ENCODE peak calls at places on chromosomes 1 and 21, in eight cellular contexts. One of them, this sample, is unnamed.

GRCh38 chr1:243623831-243624230 is 226.2 kb downstream of the AKT3 start:
- DNase-seq in ecto neural progenitor cell: no peak
- DNase-seq in GM13976: no peak
- DNase-seq in Daoy: no peak
- DNase-seq in SW 1271: no peak
- DNase-seq in CMK: no peak
- DNase-seq in hepatocyte: no peak
- DNase-seq in stimulated activated naive B cell treated with anti-CD40 and anti-IgM and Interleukin-4, amounts not matched to agents 10 μg/mL and 1 μg/mL and 100 μg/mL, for 72 hours: no peak
- DNase-seq in this sample: peak; percentile 84

GRCh38 chr1:19368050-19368449 is 55.9 kb downstream of the SLC66A1 start:
- DNase-seq in ecto neural progenitor cell: no peak
- DNase-seq in hepatocyte: no peak
- DNase-seq in SW 1271: no peak
- DNase-seq in Daoy: no peak
- DNase-seq in GM13976: no peak
- DNase-seq in stimulated activated naive B cell treated with anti-CD40 and anti-IgM and Interleukin-4, amounts not matched to agents 10 μg/mL and 1 μg/mL and 100 μg/mL, for 72 hours: no peak
- DNase-seq in CMK: no peak
- DNase-seq in this sample: no peak

GRCh38 chr21:37863842-37864241 is 52.4 kb downstream of the KCNJ6 start:
- DNase-seq in Daoy: peak; percentile 40
- DNase-seq in ecto neural progenitor cell: peak; percentile 1
- DNase-seq in hepatocyte: peak; percentile 43
- DNase-seq in stimulated activated naive B cell treated with anti-CD40 and anti-IgM and Interleukin-4, amounts not matched to agents 10 μg/mL and 1 μg/mL and 100 μg/mL, for 72 hours: no peak
- DNase-seq in CMK: no peak
- DNase-seq in GM13976: no peak
- DNase-seq in SW 1271: no peak
- DNase-seq in this sample: peak; percentile 97

GRCh38 chr1:178714453-178714852 is 10.6 kb upstream of the RALGPS2 start:
- DNase-seq in GM13976: no peak
- DNase-seq in Daoy: no peak
- DNase-seq in CMK: no peak
- DNase-seq in SW 1271: no peak
- DNase-seq in hepatocyte: no peak
- DNase-seq in ecto neural progenitor cell: no peak
- DNase-seq in stimulated activated naive B cell treated with anti-CD40 and anti-IgM and Interleukin-4, amounts not matched to agents 10 μg/mL and 1 μg/mL and 100 μg/mL, for 72 hours: no peak
- DNase-seq in this sample: no peak

GRCh38 chr21:41555053-41555452 is 47.1 kb upstream of the TMPRSS2 start:
- DNase-seq in GM13976: no peak
- DNase-seq in hepatocyte: no peak
- DNase-seq in CMK: no peak
- DNase-seq in ecto neural progenitor cell: no peak
- DNase-seq in SW 1271: no peak
- DNase-seq in Daoy: no peak
- DNase-seq in stimulated activated naive B cell treated with anti-CD40 and anti-IgM and Interleukin-4, amounts not matched to agents 10 μg/mL and 1 μg/mL and 100 μg/mL, for 72 hours: no peak
- DNase-seq in this sample: no peak

GRCh38 chr1:85582687-85583354 is 2.3 kb downstream of the CCN1 start:
- DNase-seq in hepatocyte: no peak
- DNase-seq in CMK: no peak
- DNase-seq in Daoy: peak; percentile 72
- DNase-seq in ecto neural progenitor cell: no peak
- DNase-seq in stimulated activated naive B cell treated with anti-CD40 and anti-IgM and Interleukin-4, amounts not matched to agents 10 μg/mL and 1 μg/mL and 100 μg/mL, for 72 hours: no peak
- DNase-seq in SW 1271: peak; percentile 39
- DNase-seq in GM13976: no peak
- DNase-seq in this sample: peak; percentile 70

GRCh38 chr1:207658904-207659485 is 14.1 kb downstream of the CR1L start:
- DNase-seq in hepatocyte: no peak
- DNase-seq in CMK: no peak
- DNase-seq in stimulated activated naive B cell treated with anti-CD40 and anti-IgM and Interleukin-4, amounts not matched to agents 10 μg/mL and 1 μg/mL and 100 μg/mL, for 72 hours: no peak
- DNase-seq in ecto neural progenitor cell: no peak
- DNase-seq in SW 1271: no peak
- DNase-seq in GM13976: no peak
- DNase-seq in Daoy: no peak
- DNase-seq in this sample: no peak

GRCh38 chr1:115647000-115647399 is 5.2 kb downstream of the VANGL1 start:
- DNase-seq in stimulated activated naive B cell treated with anti-CD40 and anti-IgM and Interleukin-4, amounts not matched to agents 10 μg/mL and 1 μg/mL and 100 μg/mL, for 72 hours: no peak
- DNase-seq in SW 1271: no peak
- DNase-seq in CMK: peak; percentile 60
- DNase-seq in GM13976: no peak
- DNase-seq in ecto neural progenitor cell: no peak
- DNase-seq in hepatocyte: no peak
- DNase-seq in Daoy: no peak
- DNase-seq in this sample: peak; percentile 81

GRCh38 chr1:51247499-51247898 is 11.4 kb downstream of the RNF11 start:
- DNase-seq in GM13976: no peak
- DNase-seq in hepatocyte: no peak
- DNase-seq in ecto neural progenitor cell: no peak
- DNase-seq in SW 1271: no peak
- DNase-seq in stimulated activated naive B cell treated with anti-CD40 and anti-IgM and Interleukin-4, amounts not matched to agents 10 μg/mL and 1 μg/mL and 100 μg/mL, for 72 hours: no peak
- DNase-seq in Daoy: no peak
- DNase-seq in CMK: no peak
- DNase-seq in this sample: no peak

GRCh38 chr1:42756956-42757891 is 9.6 kb downstream of the P3H1 start:
- DNase-seq in ecto neural progenitor cell: peak; percentile 52
- DNase-seq in GM13976: peak; percentile 73
- DNase-seq in Daoy: peak; percentile 51
- DNase-seq in stimulated activated naive B cell treated with anti-CD40 and anti-IgM and Interleukin-4, amounts not matched to agents 10 μg/mL and 1 μg/mL and 100 μg/mL, for 72 hours: no peak
- DNase-seq in hepatocyte: peak; percentile 76
- DNase-seq in CMK: peak; percentile 66
- DNase-seq in SW 1271: no peak
- DNase-seq in this sample: peak; percentile 60

GRCh38 chr1:196178083-196178635 is 430.1 kb downstream of the KCNT2 start:
- DNase-seq in GM13976: no peak
- DNase-seq in SW 1271: no peak
- DNase-seq in Daoy: no peak
- DNase-seq in hepatocyte: no peak
- DNase-seq in CMK: no peak
- DNase-seq in ecto neural progenitor cell: no peak
- DNase-seq in stimulated activated naive B cell treated with anti-CD40 and anti-IgM and Interleukin-4, amounts not matched to agents 10 μg/mL and 1 μg/mL and 100 μg/mL, for 72 hours: no peak
- DNase-seq in this sample: peak; percentile 44

GRCh38 chr21:46063227-46063626 is 34.7 kb upstream of the COL6A2 start:
- DNase-seq in GM13976: no peak
- DNase-seq in ecto neural progenitor cell: no peak
- DNase-seq in SW 1271: no peak
- DNase-seq in Daoy: no peak
- DNase-seq in CMK: no peak
- DNase-seq in stimulated activated naive B cell treated with anti-CD40 and anti-IgM and Interleukin-4, amounts not matched to agents 10 μg/mL and 1 μg/mL and 100 μg/mL, for 72 hours: no peak
- DNase-seq in hepatocyte: no peak
- DNase-seq in this sample: no peak

GRCh38 chr1:86061660-86062059 is 94.9 kb downstream of the COL24A1 start:
- DNase-seq in hepatocyte: no peak
- DNase-seq in GM13976: no peak
- DNase-seq in Daoy: no peak
- DNase-seq in SW 1271: no peak
- DNase-seq in stimulated activated naive B cell treated with anti-CD40 and anti-IgM and Interleukin-4, amounts not matched to agents 10 μg/mL and 1 μg/mL and 100 μg/mL, for 72 hours: no peak
- DNase-seq in CMK: no peak
- DNase-seq in ecto neural progenitor cell: no peak
- DNase-seq in this sample: no peak

GRCh38 chr1:171884475-171884874 is 43.2 kb downstream of the DNM3 start:
- DNase-seq in GM13976: no peak
- DNase-seq in SW 1271: no peak
- DNase-seq in CMK: no peak
- DNase-seq in ecto neural progenitor cell: no peak
- DNase-seq in hepatocyte: no peak
- DNase-seq in Daoy: no peak
- DNase-seq in stimulated activated naive B cell treated with anti-CD40 and anti-IgM and Interleukin-4, amounts not matched to agents 10 μg/mL and 1 μg/mL and 100 μg/mL, for 72 hours: no peak
- DNase-seq in this sample: peak; percentile 14

GRCh38 chr1:196660912-196661311 is 9.1 kb downstream of the CFH start:
- DNase-seq in hepatocyte: peak; percentile 49
- DNase-seq in Daoy: no peak
- DNase-seq in stimulated activated naive B cell treated with anti-CD40 and anti-IgM and Interleukin-4, amounts not matched to agents 10 μg/mL and 1 μg/mL and 100 μg/mL, for 72 hours: no peak
- DNase-seq in ecto neural progenitor cell: no peak
- DNase-seq in CMK: no peak
- DNase-seq in GM13976: peak; percentile 29
- DNase-seq in SW 1271: no peak
- DNase-seq in this sample: no peak

GRCh38 chr1:40317394-40318074 is 448 bp upstream of the COL9A2 start:
- DNase-seq in hepatocyte: no peak
- DNase-seq in Daoy: no peak
- DNase-seq in CMK: no peak
- DNase-seq in GM13976: peak; percentile 32
- DNase-seq in ecto neural progenitor cell: no peak
- DNase-seq in SW 1271: no peak
- DNase-seq in stimulated activated naive B cell treated with anti-CD40 and anti-IgM and Interleukin-4, amounts not matched to agents 10 μg/mL and 1 μg/mL and 100 μg/mL, for 72 hours: no peak
- DNase-seq in this sample: no peak

GRCh38 chr1:24990796-24991195 is 60.7 kb upstream of the RUNX3 start:
- DNase-seq in hepatocyte: no peak
- DNase-seq in Daoy: no peak
- DNase-seq in CMK: no peak
- DNase-seq in SW 1271: no peak
- DNase-seq in GM13976: no peak
- DNase-seq in ecto neural progenitor cell: no peak
- DNase-seq in stimulated activated naive B cell treated with anti-CD40 and anti-IgM and Interleukin-4, amounts not matched to agents 10 μg/mL and 1 μg/mL and 100 μg/mL, for 72 hours: no peak
- DNase-seq in this sample: no peak

GRCh38 chr1:31957701-31958674 is 19.8 kb upstream of the PTP4A2 start:
- DNase-seq in Daoy: peak; percentile 42
- DNase-seq in stimulated activated naive B cell treated with anti-CD40 and anti-IgM and Interleukin-4, amounts not matched to agents 10 μg/mL and 1 μg/mL and 100 μg/mL, for 72 hours: peak; percentile 63
- DNase-seq in SW 1271: no peak
- DNase-seq in hepatocyte: no peak
- DNase-seq in ecto neural progenitor cell: no peak
- DNase-seq in CMK: peak; percentile 98
- DNase-seq in GM13976: no peak
- DNase-seq in this sample: no peak

GRCh38 chr1:166020229-166020628 is 146.6 kb downstream of the FAM78B start:
- DNase-seq in stimulated activated naive B cell treated with anti-CD40 and anti-IgM and Interleukin-4, amounts not matched to agents 10 μg/mL and 1 μg/mL and 100 μg/mL, for 72 hours: no peak
- DNase-seq in ecto neural progenitor cell: no peak
- DNase-seq in GM13976: no peak
- DNase-seq in CMK: no peak
- DNase-seq in SW 1271: no peak
- DNase-seq in hepatocyte: no peak
- DNase-seq in Daoy: no peak
- DNase-seq in this sample: no peak

GRCh38 chr1:220680085-220680687 is 10.0 kb upstream of the C1orf115 start:
- DNase-seq in SW 1271: no peak
- DNase-seq in stimulated activated naive B cell treated with anti-CD40 and anti-IgM and Interleukin-4, amounts not matched to agents 10 μg/mL and 1 μg/mL and 100 μg/mL, for 72 hours: no peak
- DNase-seq in Daoy: peak; percentile 34
- DNase-seq in ecto neural progenitor cell: no peak
- DNase-seq in GM13976: peak; percentile 63
- DNase-seq in CMK: peak; percentile 20
- DNase-seq in hepatocyte: peak; percentile 61
- DNase-seq in this sample: peak; percentile 21

GRCh38 chr1:3111616-3112021 is 42.6 kb downstream of the PRDM16 start:
- DNase-seq in stimulated activated naive B cell treated with anti-CD40 and anti-IgM and Interleukin-4, amounts not matched to agents 10 μg/mL and 1 μg/mL and 100 μg/mL, for 72 hours: no peak
- DNase-seq in ecto neural progenitor cell: no peak
- DNase-seq in SW 1271: no peak
- DNase-seq in hepatocyte: no peak
- DNase-seq in Daoy: no peak
- DNase-seq in GM13976: no peak
- DNase-seq in CMK: no peak
- DNase-seq in this sample: no peak

GRCh38 chr1:193545171-193545570 is 358.8 kb upstream of the B3GALT2 start:
- DNase-seq in stimulated activated naive B cell treated with anti-CD40 and anti-IgM and Interleukin-4, amounts not matched to agents 10 μg/mL and 1 μg/mL and 100 μg/mL, for 72 hours: no peak
- DNase-seq in ecto neural progenitor cell: no peak
- DNase-seq in Daoy: no peak
- DNase-seq in CMK: no peak
- DNase-seq in hepatocyte: no peak
- DNase-seq in GM13976: no peak
- DNase-seq in SW 1271: no peak
- DNase-seq in this sample: no peak

GRCh38 chr21:43824250-43824882 is 35.0 kb downstream of the RRP1 start:
- DNase-seq in GM13976: no peak
- DNase-seq in ecto neural progenitor cell: no peak
- DNase-seq in SW 1271: no peak
- DNase-seq in hepatocyte: no peak
- DNase-seq in stimulated activated naive B cell treated with anti-CD40 and anti-IgM and Interleukin-4, amounts not matched to agents 10 μg/mL and 1 μg/mL and 100 μg/mL, for 72 hours: no peak
- DNase-seq in CMK: no peak
- DNase-seq in Daoy: peak; percentile 41
- DNase-seq in this sample: peak; percentile 47

GRCh38 chr1:180221461-180221860 is 8.6 kb upstream of the LHX4 start:
- DNase-seq in ecto neural progenitor cell: no peak
- DNase-seq in stimulated activated naive B cell treated with anti-CD40 and anti-IgM and Interleukin-4, amounts not matched to agents 10 μg/mL and 1 μg/mL and 100 μg/mL, for 72 hours: no peak
- DNase-seq in Daoy: no peak
- DNase-seq in CMK: no peak
- DNase-seq in SW 1271: no peak
- DNase-seq in hepatocyte: no peak
- DNase-seq in GM13976: no peak
- DNase-seq in this sample: peak; percentile 61

GRCh38 chr1:177913762-177914540 is 55.9 kb downstream of the SEC16B start:
- DNase-seq in ecto neural progenitor cell: no peak
- DNase-seq in SW 1271: no peak
- DNase-seq in CMK: no peak
- DNase-seq in hepatocyte: peak; percentile 56
- DNase-seq in GM13976: no peak
- DNase-seq in stimulated activated naive B cell treated with anti-CD40 and anti-IgM and Interleukin-4, amounts not matched to agents 10 μg/mL and 1 μg/mL and 100 μg/mL, for 72 hours: no peak
- DNase-seq in Daoy: no peak
- DNase-seq in this sample: peak; percentile 71

GRCh38 chr1:202304370-202304769 is 37.4 kb downstream of the UBE2T start:
- DNase-seq in hepatocyte: no peak
- DNase-seq in GM13976: no peak
- DNase-seq in CMK: no peak
- DNase-seq in SW 1271: no peak
- DNase-seq in Daoy: no peak
- DNase-seq in ecto neural progenitor cell: no peak
- DNase-seq in stimulated activated naive B cell treated with anti-CD40 and anti-IgM and Interleukin-4, amounts not matched to agents 10 μg/mL and 1 μg/mL and 100 μg/mL, for 72 hours: no peak
- DNase-seq in this sample: no peak

GRCh38 chr1:2499986-2500596 is 24.0 kb downstream of the PLCH2 start:
- DNase-seq in CMK: peak; percentile 78
- DNase-seq in stimulated activated naive B cell treated with anti-CD40 and anti-IgM and Interleukin-4, amounts not matched to agents 10 μg/mL and 1 μg/mL and 100 μg/mL, for 72 hours: no peak
- DNase-seq in hepatocyte: no peak
- DNase-seq in ecto neural progenitor cell: no peak
- DNase-seq in SW 1271: no peak
- DNase-seq in GM13976: no peak
- DNase-seq in Daoy: no peak
- DNase-seq in this sample: no peak

GRCh38 chr1:111082421-111083192 is 57.3 kb downstream of the DRAM2 start:
- DNase-seq in stimulated activated naive B cell treated with anti-CD40 and anti-IgM and Interleukin-4, amounts not matched to agents 10 μg/mL and 1 μg/mL and 100 μg/mL, for 72 hours: no peak
- DNase-seq in SW 1271: no peak
- DNase-seq in CMK: no peak
- DNase-seq in Daoy: no peak
- DNase-seq in ecto neural progenitor cell: no peak
- DNase-seq in hepatocyte: no peak
- DNase-seq in GM13976: peak; percentile 5
- DNase-seq in this sample: peak; percentile 26

GRCh38 chr1:54354899-54355298 is 51.3 kb downstream of the SSBP3 start:
- DNase-seq in Daoy: no peak
- DNase-seq in hepatocyte: no peak
- DNase-seq in stimulated activated naive B cell treated with anti-CD40 and anti-IgM and Interleukin-4, amounts not matched to agents 10 μg/mL and 1 μg/mL and 100 μg/mL, for 72 hours: no peak
- DNase-seq in CMK: no peak
- DNase-seq in ecto neural progenitor cell: no peak
- DNase-seq in SW 1271: no peak
- DNase-seq in GM13976: no peak
- DNase-seq in this sample: no peak

GRCh38 chr1:195897072-195897471 is 711.2 kb downstream of the KCNT2 start:
- DNase-seq in SW 1271: no peak
- DNase-seq in Daoy: no peak
- DNase-seq in CMK: no peak
- DNase-seq in ecto neural progenitor cell: no peak
- DNase-seq in GM13976: no peak
- DNase-seq in hepatocyte: no peak
- DNase-seq in stimulated activated naive B cell treated with anti-CD40 and anti-IgM and Interleukin-4, amounts not matched to agents 10 μg/mL and 1 μg/mL and 100 μg/mL, for 72 hours: no peak
- DNase-seq in this sample: no peak

GRCh38 chr1:8863138-8863537 is 15.3 kb downstream of the ENO1 start:
- DNase-seq in hepatocyte: no peak
- DNase-seq in GM13976: no peak
- DNase-seq in CMK: no peak
- DNase-seq in Daoy: no peak
- DNase-seq in ecto neural progenitor cell: no peak
- DNase-seq in SW 1271: no peak
- DNase-seq in stimulated activated naive B cell treated with anti-CD40 and anti-IgM and Interleukin-4, amounts not matched to agents 10 μg/mL and 1 μg/mL and 100 μg/mL, for 72 hours: no peak
- DNase-seq in this sample: no peak